ENCODE peak calls at places on chromosomes 13 and 19, in nine cellular contexts. C is GM10248; T is G401; Z is WTC11; D is CD4-positive, alpha-beta T cell; A is uterus; S is AG09319; U is stimulated activated CD8-positive, alpha-beta memory T cell treated with anti-CD3 and anti-CD28 coated beads, Interleukin-7, amount 100 ng/mL, for 1 hour; Q is AG10803. P is an unnamed sample.

GRCh38 chr13:53151692-53152421 is 123.2 kb downstream of the OLFM4 start:
- DNase-seq in Z (peak), Q (peak), S (no peak), T (peak), A (no peak), U (no peak), C (peak), D (no peak), P (no peak)

GRCh38 chr13:46544208-46544607 is 8.8 kb upstream of the LRCH1 start:
- DNase-seq in A (no peak), S (no peak), Z (no peak), U (no peak), C (no peak), D (no peak), T (no peak), Q (no peak), P (no peak)

GRCh38 chr13:24630121-24630520 is 50.1 kb upstream of the ATP12A start:
- DNase-seq in A (no peak), Q (no peak), C (no peak), Z (no peak), S (no peak), T (no peak), D (no peak), U (no peak), P (no peak)

GRCh38 chr13:33123066-33123940 is 107.1 kb downstream of the KL start:
- DNase-seq in U (no peak), Z (no peak), C (no peak), Q (peak), T (no peak), S (no peak), D (no peak), A (no peak), P (no peak)

GRCh38 chr19:566403-566802 is 6.0 kb upstream of the BSG start:
- DNase-seq in Z (no peak), U (no peak), T (no peak), S (no peak), D (no peak), Q (peak), A (peak), C (no peak), P (no peak)

GRCh38 chr13:35782793-35783192 is 306.3 kb upstream of the MAB21L1 start:
- DNase-seq in U (no peak), C (no peak), A (no peak), Z (no peak), T (no peak), Q (no peak), D (no peak), S (no peak), P (no peak)

GRCh38 chr19:3969435-3970312 is 1.2 kb downstream of the DAPK3 start:
- DNase-seq in C (no peak), T (no peak), D (no peak), U (no peak), Q (peak), A (no peak), S (no peak), Z (peak), P (no peak)

GRCh38 chr13:40074338-40074737 is 418.9 kb downstream of the COG6 start:
- DNase-seq in D (no peak), A (peak), Z (no peak), S (no peak), Q (no peak), U (no peak), C (no peak), T (no peak), P (no peak)

GRCh38 chr19:42199440-42200115 is 17.9 kb downstream of the DEDD2 start:
- DNase-seq in U (no peak), T (no peak), A (no peak), Z (peak), Q (no peak), S (no peak), D (peak), C (peak), P (no peak)

GRCh38 chr13:112249644-112250610 is 126.2 kb upstream of the SPACA7 start:
- DNase-seq in Q (no peak), A (no peak), S (no peak), U (no peak), D (no peak), C (no peak), T (no peak), Z (no peak), P (no peak)

GRCh38 chr19:2923510-2923909 is 21.3 kb downstream of the ZNF77 start:
- DNase-seq in Q (peak), T (peak), S (peak), C (no peak), A (no peak), D (no peak), Z (no peak), U (no peak), P (no peak)

GRCh38 chr13:110343241-110343865 is 36.3 kb downstream of the COL4A2 start:
- DNase-seq in S (no peak), U (no peak), Z (no peak), Q (no peak), T (no peak), C (no peak), A (no peak), D (no peak), P (no peak)

GRCh38 chr13:48397744-48398143 is 15.2 kb downstream of the LPAR6 start:
- DNase-seq in Q (no peak), U (no peak), Z (no peak), C (no peak), D (no peak), T (no peak), S (no peak), A (no peak), P (no peak)

GRCh38 chr19:40217921-40218890 is at the start of gene TTC9B:
- DNase-seq in D (peak), Q (no peak), A (no peak), C (peak), S (no peak), Z (peak), T (peak), U (peak), P (peak)

GRCh38 chr19:16025108-16026101 is 50.9 kb upstream of the TPM4 start:
- DNase-seq in Q (peak), A (no peak), C (no peak), Z (peak), D (no peak), T (peak), U (no peak), S (peak), P (no peak)

GRCh38 chr13:67416047-67416925 is 186.2 kb upstream of the PCDH9 start:
- DNase-seq in A (no peak), T (no peak), C (peak), D (no peak), Q (peak), U (no peak), Z (peak), S (no peak), P (no peak)

GRCh38 chr19:33868076-33868735 is 71.5 kb downstream of the KCTD15 start:
- DNase-seq in Q (no peak), T (peak), S (no peak), D (no peak), U (no peak), A (no peak), Z (no peak), C (no peak), P (no peak)

GRCh38 chr13:51639171-51639570 is 54.9 kb downstream of the WDFY2 start:
- DNase-seq in T (no peak), D (no peak), U (no peak), A (no peak), Z (no peak), S (no peak), Q (no peak), C (no peak), P (no peak)

GRCh38 chr19:9054768-9055167 is 32.1 kb upstream of the OR1M1 start:
- DNase-seq in Z (peak), S (no peak), U (no peak), C (no peak), Q (no peak), D (no peak), T (no peak), A (no peak), P (no peak)

GRCh38 chr19:19062454-19063182 is 1.2 kb upstream of the SLC25A42 start:
- DNase-seq in Q (peak), C (no peak), A (no peak), Z (no peak), D (no peak), T (no peak), S (no peak), U (no peak), P (no peak)

GRCh38 chr13:26698392-26699196 is 62.0 kb downstream of the GPR12 start:
- DNase-seq in A (peak), D (peak), Z (peak), T (peak), Q (peak), U (peak), C (peak), S (peak), P (peak)

GRCh38 chr19:2969104-2969504 is 8.3 kb upstream of the TLE6 start:
- DNase-seq in D (no peak), C (no peak), U (no peak), Z (no peak), T (peak), Q (no peak), A (peak), S (no peak), P (no peak)

GRCh38 chr13:106163426-106163825 is 372.0 kb downstream of the EFNB2 start:
- DNase-seq in C (no peak), U (no peak), Z (no peak), D (no peak), T (no peak), A (no peak), Q (no peak), S (no peak), P (no peak)

GRCh38 chr19:51125421-51126075 is 842 bp downstream of the SIGLEC9 start:
- DNase-seq in D (no peak), Q (no peak), C (no peak), Z (no peak), S (no peak), U (no peak), T (no peak), A (no peak), P (no peak)

GRCh38 chr19:6220385-6221191 is 59.2 kb downstream of the MLLT1 start:
- DNase-seq in C (no peak), Z (no peak), U (no peak), Q (peak), D (no peak), T (peak), A (peak), S (peak), P (no peak)

GRCh38 chr13:113098163-113098732 is 7.3 kb upstream of the F7 start:
- DNase-seq in C (no peak), D (no peak), A (no peak), U (no peak), S (no peak), Q (peak), Z (no peak), T (no peak), P (no peak)